ENCODE peak calls at places on chromosomes 4 and X, in ten cellular contexts. O, T, I, E, S, U, B, C, J and N are unnamed samples.
A peak's percentile ranks its signal among the peaks of the same experiment; 100 is the strongest.

GRCh38 chr4:8745828-8746225 is 125.8 kb downstream of the HMX1 start:
- DNase-seq in O (no peak), E (peak; percentile 44), S (no peak), I (no peak), T (no peak), C (no peak), B (no peak), U (no peak), J (no peak), N (no peak)

GRCh38 chrX:118772051-118772450 is 44.6 kb downstream of the IL13RA1 start:
- DNase-seq in I (no peak), S (no peak), E (no peak), T (no peak), O (no peak), B (no peak), C (no peak), U (no peak), J (no peak), N (no peak)

GRCh38 chrX:115560978-115561604 is at the start of gene PLS3:
- DNase-seq in O (no peak), I (peak; percentile 82), S (peak; percentile 56), B (peak; percentile 87), U (no peak), T (peak; percentile 33), J (no peak), C (peak; percentile 82), E (peak; percentile 94), N (peak; percentile 83)

GRCh38 chr4:140213736-140214135 is 59.8 kb upstream of the MAML3 start:
- DNase-seq in B (peak; percentile 25), E (no peak), I (no peak), S (no peak), J (no peak), U (no peak), T (no peak), O (peak; percentile 40), C (no peak), N (no peak)

GRCh38 chr4:186699298-186699697 is 24.4 kb downstream of the FAT1 start:
- DNase-seq in S (no peak), B (no peak), E (no peak), U (no peak), T (no peak), O (no peak), C (no peak), J (no peak), I (no peak), N (no peak)

GRCh38 chr4:169103966-169104412 is 93.9 kb upstream of the CBR4 start:
- DNase-seq in T (no peak), S (peak; percentile 27), J (no peak), B (peak; percentile 82), I (peak; percentile 65), E (no peak), U (no peak), O (no peak), C (no peak), N (peak; percentile 19)

GRCh38 chr4:130812117-130812765 is 1716.3 kb downstream of the C4orf33 start:
- DNase-seq in I (no peak), E (no peak), O (peak; percentile 9), C (no peak), S (no peak), T (no peak), B (no peak), U (no peak), J (no peak), N (no peak)

GRCh38 chrX:141701081-141701480 is 2.5 kb upstream of the SPANXD start:
- DNase-seq in B (no peak), T (no peak), I (no peak), O (no peak), U (no peak), J (no peak), E (no peak), S (peak; percentile 22), C (no peak), N (no peak)

GRCh38 chrX:71989768-71990167 is 79.1 kb downstream of the NHSL2 start:
- DNase-seq in C (no peak), J (no peak), B (peak; percentile 25), I (no peak), E (no peak), S (peak; percentile 46), T (no peak), U (no peak), O (no peak), N (no peak)

GRCh38 chr4:16750882-16751642 is 147.4 kb downstream of the LDB2 start:
- DNase-seq in O (no peak), U (no peak), S (no peak), B (no peak), I (no peak), C (no peak), J (no peak), E (no peak), T (no peak), N (no peak)

GRCh38 chr4:80619070-80619674 is 283.6 kb downstream of the CFAP299 start:
- DNase-seq in S (peak; percentile 3), E (no peak), J (no peak), B (peak; percentile 2), C (no peak), I (no peak), T (no peak), O (peak; percentile 4), U (no peak), N (peak; percentile 9)

GRCh38 chr4:85445058-85445639 is 29.8 kb upstream of the ARHGAP24 start:
- DNase-seq in J (no peak), U (no peak), S (no peak), C (no peak), T (no peak), B (no peak), E (no peak), O (no peak), I (no peak), N (no peak)

GRCh38 chr4:55442541-55442940 is 46.8 kb downstream of the TMEM165 start:
- DNase-seq in I (no peak), J (no peak), T (no peak), S (no peak), E (no peak), B (no peak), O (no peak), U (no peak), C (no peak), N (no peak)

GRCh38 chrX:12722314-12722713 is 68.9 kb upstream of the PRPS2 start:
- DNase-seq in I (no peak), E (no peak), O (no peak), C (no peak), J (no peak), B (no peak), S (no peak), T (no peak), U (no peak), N (no peak)

GRCh38 chrX:10159069-10159468 is 2.3 kb downstream of the CLCN4 start:
- DNase-seq in I (no peak), C (no peak), E (no peak), O (no peak), B (no peak), S (no peak), U (no peak), J (no peak), T (no peak), N (no peak)

GRCh38 chr4:116501954-116502353 is 583.4 kb downstream of the TRAM1L1 start:
- DNase-seq in C (no peak), E (no peak), B (no peak), U (no peak), S (peak; percentile 11), I (no peak), O (no peak), J (no peak), T (no peak), N (no peak)

GRCh38 chr4:26590639-26591038 is 6.8 kb downstream of the TBC1D19 start:
- DNase-seq in S (peak; percentile 15), B (peak; percentile 54), J (no peak), C (no peak), O (no peak), I (no peak), U (no peak), E (no peak), T (no peak), N (no peak)

GRCh38 chr4:57102050-57102564 is 8.1 kb downstream of the IGFBP7 start:
- DNase-seq in U (no peak), T (no peak), O (no peak), E (no peak), S (peak; percentile 76), I (no peak), B (peak; percentile 98), J (no peak), C (no peak), N (peak; percentile 83)

GRCh38 chr4:147326581-147326980 is 154.3 kb upstream of the EDNRA start:
- DNase-seq in I (no peak), B (peak; percentile 37), U (no peak), O (no peak), E (no peak), J (no peak), C (no peak), S (no peak), T (no peak), N (no peak)

GRCh38 chrX:47189906-47190305 is 3.7 kb upstream of the UBA1 start:
- DNase-seq in I (no peak), S (no peak), T (no peak), B (no peak), J (no peak), C (no peak), E (peak; percentile 21), U (no peak), O (no peak), N (no peak)

GRCh38 chr4:576991-577498 is 950 bp upstream of the TMEM271 start:
- DNase-seq in C (no peak), J (no peak), U (no peak), I (no peak), E (no peak), T (no peak), B (no peak), S (no peak), O (no peak), N (no peak)

GRCh38 chr4:100823066-100823992 is 305.5 kb upstream of the EMCN start:
- DNase-seq in J (peak; percentile 17), T (no peak), E (no peak), I (no peak), U (no peak), B (peak; percentile 50), O (no peak), S (peak; percentile 37), C (no peak), N (peak; percentile 28)

GRCh38 chr4:147768113-147768512 is 36.2 kb downstream of the ARHGAP10 start:
- DNase-seq in I (no peak), B (peak; percentile 88), E (no peak), T (no peak), O (peak; percentile 20), C (no peak), U (no peak), S (peak; percentile 88), J (no peak), N (peak; percentile 85)

GRCh38 chr4:60588556-60588955 is 611.6 kb upstream of the ADGRL3 start:
- DNase-seq in U (no peak), E (no peak), I (no peak), B (no peak), J (no peak), O (no peak), T (no peak), C (no peak), S (no peak), N (no peak)

GRCh38 chrX:40088299-40088625 is 9.5 kb downstream of the BCOR start:
- DNase-seq in T (no peak), J (no peak), S (no peak), U (no peak), B (no peak), E (no peak), I (no peak), O (no peak), C (no peak), N (no peak)

GRCh38 chr4:38174811-38175210 is 214.6 kb downstream of the PTTG2 start:
- DNase-seq in S (no peak), O (peak; percentile 60), U (no peak), E (no peak), I (no peak), B (no peak), J (no peak), T (no peak), C (no peak), N (no peak)

GRCh38 chr4:17236686-17237085 is 275.2 kb downstream of the QDPR start:
- DNase-seq in O (no peak), I (no peak), C (no peak), E (no peak), T (no peak), J (no peak), S (no peak), B (peak; percentile 67), U (no peak), N (peak; percentile 81)

GRCh38 chr4:75099321-75099720 is 166.4 kb downstream of the PARM1 start:
- DNase-seq in O (no peak), B (no peak), I (peak; percentile 1), U (no peak), C (no peak), T (no peak), J (peak; percentile 31), E (no peak), S (no peak), N (no peak)